ENCODE peak calls at places on chromosome X, in seven cellular contexts. R is activated naive CD4-positive, alpha-beta T cell; Q is NCI-H1436; Y is GM06990; O is AG08396; Z is GM13977; E is NCI-H1105. W is an unnamed sample.

GRCh38 chrX:18353931-18354368 is 538 bp downstream of the SCML2 start:
- DNase-seq in R (peak), Q (no peak), Y (no peak), O (peak), Z (no peak), E (no peak), W (no peak)

GRCh38 chrX:91435465-91435864 is 826 bp downstream of the PABPC5 start:
- DNase-seq in R (no peak), Q (no peak), Y (no peak), O (peak), Z (no peak), E (peak), W (no peak)

GRCh38 chrX:154815274-154815818 is 10.1 kb upstream of the MPP1 start:
- DNase-seq in R (no peak), Q (no peak), Y (no peak), O (peak), Z (no peak), E (no peak), W (no peak)

GRCh38 chrX:86914569-86914968 is 603.0 kb upstream of the KLHL4 start:
- DNase-seq in R (no peak), Q (no peak), Y (no peak), O (no peak), Z (no peak), E (no peak), W (no peak)

GRCh38 chrX:104098151-104098808 is 14.0 kb upstream of the ZCCHC18 start:
- DNase-seq in R (peak), Q (peak), Y (no peak), O (peak), Z (peak), E (peak), W (peak)

GRCh38 chrX:44913656-44914531 is 40.9 kb downstream of the KDM6A start:
- DNase-seq in R (no peak), Q (no peak), Y (no peak), O (no peak), Z (no peak), E (no peak), W (no peak)

GRCh38 chrX:48728653-48729052 is 32.1 kb downstream of the SUV39H1 start:
- DNase-seq in R (no peak), Q (no peak), Y (no peak), O (no peak), Z (no peak), E (no peak), W (no peak)

GRCh38 chrX:115344885-115345653 is 55.6 kb downstream of the LUZP4 start:
- DNase-seq in R (no peak), Q (peak), Y (no peak), O (peak), Z (no peak), E (peak), W (no peak)

GRCh38 chrX:109629310-109629709 is 4.3 kb upstream of the KCNE5 start:
- DNase-seq in R (no peak), Q (no peak), Y (no peak), O (no peak), Z (no peak), E (peak), W (no peak)

GRCh38 chrX:121356139-121356849 is 308.9 kb downstream of the GLUD2 start:
- DNase-seq in R (no peak), Q (peak), Y (no peak), O (no peak), Z (no peak), E (peak), W (no peak)